ENCODE peak calls at places on chromosomes 16 and 17, in ten cellular contexts. One of them, this sample, is unnamed.

GRCh38 chr16:87895641-87896141 is 26.4 kb upstream of the SLC7A5 start:
- DNase-seq in CD8-positive, alpha-beta memory T cell: peak; percentile 89
- DNase-seq in Peyer's patch: peak; percentile 46
- DNase-seq in fibroblast of lung: peak; percentile 56
- DNase-seq in pancreas: no peak
- DNase-seq in body of pancreas: no peak
- DNase-seq in neural progenitor cell: no peak
- DNase-seq in ascending aorta: no peak
- DNase-seq in CD8-positive, alpha-beta T cell: peak; percentile 75
- DNase-seq in K562: no peak
- DNase-seq in this sample: peak; percentile 75

GRCh38 chr16:8736123-8736680 is 61.2 kb downstream of the TMEM186 start:
- DNase-seq in CD8-positive, alpha-beta memory T cell: no peak
- DNase-seq in Peyer's patch: no peak
- DNase-seq in fibroblast of lung: no peak
- DNase-seq in pancreas: no peak
- DNase-seq in body of pancreas: peak; percentile 78
- DNase-seq in neural progenitor cell: no peak
- DNase-seq in ascending aorta: no peak
- DNase-seq in CD8-positive, alpha-beta T cell: no peak
- DNase-seq in K562: no peak
- DNase-seq in this sample: no peak

GRCh38 chr16:735982-736453 is 4.8 kb downstream of the CIAO3 start:
- DNase-seq in CD8-positive, alpha-beta memory T cell: no peak
- DNase-seq in Peyer's patch: no peak
- DNase-seq in fibroblast of lung: no peak
- DNase-seq in pancreas: no peak
- DNase-seq in body of pancreas: no peak
- DNase-seq in neural progenitor cell: no peak
- DNase-seq in ascending aorta: no peak
- DNase-seq in CD8-positive, alpha-beta T cell: no peak
- DNase-seq in K562: no peak
- DNase-seq in this sample: no peak

GRCh38 chr17:7460850-7461660 is 16.2 kb downstream of the CHRNB1 start:
- DNase-seq in CD8-positive, alpha-beta memory T cell: no peak
- DNase-seq in Peyer's patch: no peak
- DNase-seq in fibroblast of lung: no peak
- DNase-seq in pancreas: no peak
- DNase-seq in body of pancreas: no peak
- DNase-seq in neural progenitor cell: peak; percentile 78
- DNase-seq in ascending aorta: no peak
- DNase-seq in CD8-positive, alpha-beta T cell: no peak
- DNase-seq in K562: no peak
- DNase-seq in this sample: no peak

GRCh38 chr16:309476-309875 is 26.5 kb downstream of the PDIA2 start:
- DNase-seq in CD8-positive, alpha-beta memory T cell: no peak
- DNase-seq in Peyer's patch: no peak
- DNase-seq in fibroblast of lung: no peak
- DNase-seq in pancreas: no peak
- DNase-seq in body of pancreas: no peak
- DNase-seq in neural progenitor cell: no peak
- DNase-seq in ascending aorta: no peak
- DNase-seq in CD8-positive, alpha-beta T cell: peak; percentile 60
- DNase-seq in K562: no peak
- DNase-seq in this sample: no peak

GRCh38 chr16:81035398-81035974 is at the start of gene ATMIN:
- DNase-seq in CD8-positive, alpha-beta memory T cell: peak; percentile 92
- DNase-seq in Peyer's patch: peak; percentile 86
- DNase-seq in fibroblast of lung: peak; percentile 75
- DNase-seq in pancreas: peak; percentile 96
- DNase-seq in body of pancreas: peak; percentile 95
- DNase-seq in neural progenitor cell: peak; percentile 98
- DNase-seq in ascending aorta: peak; percentile 90
- DNase-seq in CD8-positive, alpha-beta T cell: peak; percentile 93
- DNase-seq in K562: peak; percentile 98
- DNase-seq in this sample: peak; percentile 49

GRCh38 chr17:74210191-74211140 is 2.9 kb upstream of the TTYH2 start:
- DNase-seq in CD8-positive, alpha-beta memory T cell: peak; percentile 88
- DNase-seq in Peyer's patch: peak; percentile 68
- DNase-seq in fibroblast of lung: peak; percentile 62
- DNase-seq in pancreas: peak; percentile 87
- DNase-seq in body of pancreas: peak; percentile 78
- DNase-seq in neural progenitor cell: peak; percentile 67
- DNase-seq in ascending aorta: peak; percentile 79
- DNase-seq in CD8-positive, alpha-beta T cell: peak; percentile 87
- DNase-seq in K562: peak; percentile 63
- DNase-seq in this sample: peak; percentile 66

GRCh38 chr17:40515011-40515410 is 13.6 kb upstream of the TNS4 start:
- DNase-seq in CD8-positive, alpha-beta memory T cell: no peak
- DNase-seq in Peyer's patch: no peak
- DNase-seq in fibroblast of lung: no peak
- DNase-seq in pancreas: no peak
- DNase-seq in body of pancreas: no peak
- DNase-seq in neural progenitor cell: no peak
- DNase-seq in ascending aorta: peak; percentile 19
- DNase-seq in CD8-positive, alpha-beta T cell: no peak
- DNase-seq in K562: no peak
- DNase-seq in this sample: no peak

GRCh38 chr16:4505356-4506153 is 29.4 kb downstream of the HMOX2 start:
- DNase-seq in CD8-positive, alpha-beta memory T cell: peak; percentile 90
- DNase-seq in Peyer's patch: peak; percentile 91
- DNase-seq in fibroblast of lung: no peak
- DNase-seq in pancreas: no peak
- DNase-seq in body of pancreas: no peak
- DNase-seq in neural progenitor cell: no peak
- DNase-seq in ascending aorta: no peak
- DNase-seq in CD8-positive, alpha-beta T cell: peak; percentile 84
- DNase-seq in K562: no peak
- DNase-seq in this sample: no peak

DNA sequence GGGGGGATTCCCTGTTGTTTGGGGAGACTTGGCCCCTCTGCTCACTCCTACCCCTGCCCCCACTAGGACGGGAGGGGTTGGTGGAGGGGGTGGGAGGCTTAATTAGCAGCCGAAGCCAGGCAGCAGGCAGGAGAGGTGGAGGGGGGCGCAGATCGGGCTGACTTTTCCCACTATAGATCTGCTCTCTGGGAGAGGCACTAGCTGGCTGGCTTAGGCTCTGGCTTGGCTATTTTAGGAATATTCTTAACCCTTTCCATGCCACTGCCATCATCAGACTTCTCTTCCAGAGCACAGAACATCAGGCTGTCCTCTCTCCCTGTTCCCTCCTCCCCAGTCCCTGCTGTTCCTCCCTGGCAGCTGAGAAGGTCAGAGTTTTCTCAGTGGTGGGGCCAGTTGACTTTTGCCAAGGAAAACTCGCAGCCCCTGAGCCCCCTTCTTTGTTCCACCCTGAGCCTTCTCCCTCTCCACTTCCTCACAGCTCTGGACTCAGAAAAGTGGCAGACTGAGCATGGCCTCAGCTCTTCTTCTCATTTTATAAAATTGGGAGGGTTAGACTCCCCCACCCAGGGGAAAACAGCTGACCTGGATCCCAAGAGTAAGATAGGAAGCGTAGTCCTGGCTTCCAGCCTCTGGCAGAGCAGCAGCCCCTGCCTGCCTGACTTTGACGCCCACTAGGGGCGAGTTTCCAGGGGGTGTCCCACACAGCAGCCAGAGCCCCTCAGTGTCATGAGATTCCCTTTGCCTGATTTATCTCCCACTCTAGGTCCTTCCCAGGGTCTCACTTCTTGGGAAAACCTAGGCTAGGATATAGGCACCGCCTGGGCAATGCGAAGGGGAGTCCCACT is 9.9 kb upstream of the C1QL1 start:
- DNase-seq in CD8-positive, alpha-beta memory T cell: no peak
- DNase-seq in Peyer's patch: no peak
- DNase-seq in fibroblast of lung: no peak
- DNase-seq in pancreas: no peak
- DNase-seq in body of pancreas: no peak
- DNase-seq in neural progenitor cell: no peak
- DNase-seq in ascending aorta: no peak
- DNase-seq in CD8-positive, alpha-beta T cell: no peak
- DNase-seq in K562: no peak
- DNase-seq in this sample: no peak
- H3K27ac ChIP-seq in CD8-positive, alpha-beta memory T cell: no peak overlapping the region
- H3K27ac ChIP-seq in Peyer's patch: peak overlapping the region; percentile 2
- H3K27ac ChIP-seq in fibroblast of lung: no peak overlapping the region
- H3K27ac ChIP-seq in pancreas: no peak overlapping the region
- H3K27ac ChIP-seq in body of pancreas: no peak overlapping the region
- H3K27ac ChIP-seq in neural progenitor cell: no peak overlapping the region
- H3K27ac ChIP-seq in ascending aorta: no peak overlapping the region
- H3K27ac ChIP-seq in CD8-positive, alpha-beta T cell: no peak overlapping the region
- H3K27ac ChIP-seq in K562: no peak overlapping the region
- H3K27ac ChIP-seq in this sample: no peak overlapping the region

DNA sequence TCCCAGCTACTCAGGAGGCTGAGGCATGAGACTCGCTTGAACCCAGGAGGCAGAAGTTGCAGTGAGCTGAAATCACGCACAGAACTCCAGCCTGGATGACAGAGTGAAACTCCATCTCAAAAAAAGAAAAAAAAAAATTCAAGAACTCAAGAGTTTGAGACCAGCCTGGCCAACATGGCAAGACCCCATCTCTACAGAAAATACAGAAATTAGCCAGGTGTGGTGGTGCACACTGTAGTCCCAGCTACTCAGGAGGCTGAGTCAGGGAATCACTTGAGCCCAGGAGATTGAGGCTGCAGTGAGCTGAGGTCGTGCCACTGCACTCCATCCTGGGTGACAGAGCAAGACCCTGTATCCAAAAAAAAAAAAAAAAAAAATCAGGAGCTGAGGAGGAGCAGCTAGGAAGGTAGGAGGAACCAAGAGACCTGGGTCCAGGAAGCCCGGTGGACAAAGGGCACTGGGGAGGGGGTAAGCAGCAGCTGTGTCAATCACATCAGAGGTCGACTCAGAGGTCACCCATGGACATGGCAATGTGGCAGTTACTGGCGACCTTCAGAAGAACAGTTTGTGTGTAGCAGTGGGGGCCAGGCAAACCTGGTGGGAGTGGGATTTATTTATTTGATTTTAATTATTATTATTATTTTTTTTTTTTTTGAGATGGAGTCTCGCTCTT is 11.1 kb upstream of the PRM1 start:
- DNase-seq in CD8-positive, alpha-beta memory T cell: no peak
- DNase-seq in Peyer's patch: no peak
- DNase-seq in fibroblast of lung: no peak
- DNase-seq in pancreas: no peak
- DNase-seq in body of pancreas: no peak
- DNase-seq in neural progenitor cell: no peak
- DNase-seq in ascending aorta: no peak
- DNase-seq in CD8-positive, alpha-beta T cell: no peak
- DNase-seq in K562: no peak
- DNase-seq in this sample: no peak
- H3K4me1 ChIP-seq in CD8-positive, alpha-beta memory T cell: peaks cover 9% of the 10 kb centered on the region
- H3K4me1 ChIP-seq in Peyer's patch: peaks cover 3% of the 10 kb centered on the region
- H3K4me1 ChIP-seq in fibroblast of lung: peaks cover 3% of the 10 kb centered on the region
- H3K4me1 ChIP-seq in pancreas: peaks cover 13% of the 10 kb centered on the region
- H3K4me1 ChIP-seq in body of pancreas: peaks cover 12% of the 10 kb centered on the region
- H3K4me1 ChIP-seq in neural progenitor cell: peaks cover under 1% of the 10 kb centered on the region
- H3K4me1 ChIP-seq in ascending aorta: peaks cover 4% of the 10 kb centered on the region
- H3K4me1 ChIP-seq in CD8-positive, alpha-beta T cell: peaks cover 15% of the 10 kb centered on the region
- H3K4me1 ChIP-seq in K562: no peaks in the 10 kb centered on the region
- H3K4me1 ChIP-seq in this sample: peaks cover 4% of the 10 kb centered on the region

GRCh38 chr17:78524870-78525510 is 52.2 kb downstream of the DNAH17 start:
- DNase-seq in CD8-positive, alpha-beta memory T cell: no peak
- DNase-seq in Peyer's patch: no peak
- DNase-seq in fibroblast of lung: no peak
- DNase-seq in pancreas: no peak
- DNase-seq in body of pancreas: no peak
- DNase-seq in neural progenitor cell: no peak
- DNase-seq in ascending aorta: no peak
- DNase-seq in CD8-positive, alpha-beta T cell: no peak
- DNase-seq in K562: no peak
- DNase-seq in this sample: no peak

GRCh38 chr17:78527345-78527744 is 49.9 kb downstream of the DNAH17 start:
- DNase-seq in CD8-positive, alpha-beta memory T cell: no peak
- DNase-seq in Peyer's patch: no peak
- DNase-seq in fibroblast of lung: no peak
- DNase-seq in pancreas: no peak
- DNase-seq in body of pancreas: no peak
- DNase-seq in neural progenitor cell: no peak
- DNase-seq in ascending aorta: no peak
- DNase-seq in CD8-positive, alpha-beta T cell: no peak
- DNase-seq in K562: no peak
- DNase-seq in this sample: no peak

GRCh38 chr17:78528541-78528940 is 48.7 kb downstream of the DNAH17 start:
- DNase-seq in CD8-positive, alpha-beta memory T cell: no peak
- DNase-seq in Peyer's patch: no peak
- DNase-seq in fibroblast of lung: no peak
- DNase-seq in pancreas: no peak
- DNase-seq in body of pancreas: no peak
- DNase-seq in neural progenitor cell: peak; percentile 46
- DNase-seq in ascending aorta: no peak
- DNase-seq in CD8-positive, alpha-beta T cell: no peak
- DNase-seq in K562: peak; percentile 64
- DNase-seq in this sample: no peak

GRCh38 chr17:78525511-78526160 is 51.6 kb downstream of the DNAH17 start:
- DNase-seq in CD8-positive, alpha-beta memory T cell: no peak
- DNase-seq in Peyer's patch: no peak
- DNase-seq in fibroblast of lung: no peak
- DNase-seq in pancreas: no peak
- DNase-seq in body of pancreas: no peak
- DNase-seq in neural progenitor cell: no peak
- DNase-seq in ascending aorta: no peak
- DNase-seq in CD8-positive, alpha-beta T cell: no peak
- DNase-seq in K562: no peak
- DNase-seq in this sample: no peak

GRCh38 chr17:78526231-78527025 is 50.8 kb downstream of the DNAH17 start:
- DNase-seq in CD8-positive, alpha-beta memory T cell: no peak
- DNase-seq in Peyer's patch: no peak
- DNase-seq in fibroblast of lung: no peak
- DNase-seq in pancreas: no peak
- DNase-seq in body of pancreas: no peak
- DNase-seq in neural progenitor cell: peak; percentile 39
- DNase-seq in ascending aorta: no peak
- DNase-seq in CD8-positive, alpha-beta T cell: no peak
- DNase-seq in K562: no peak
- DNase-seq in this sample: no peak
- H3K27me3 ChIP-seq in CD8-positive, alpha-beta memory T cell: no peaks in the 10 kb centered on the region
- H3K27me3 ChIP-seq in Peyer's patch: no peaks in the 10 kb centered on the region
- H3K27me3 ChIP-seq in fibroblast of lung: no peaks in the 10 kb centered on the region
- H3K27me3 ChIP-seq in pancreas: no peaks in the 10 kb centered on the region
- H3K27me3 ChIP-seq in body of pancreas: no peaks in the 10 kb centered on the region
- H3K27me3 ChIP-seq in neural progenitor cell: no peaks in the 10 kb centered on the region
- H3K27me3 ChIP-seq in ascending aorta: no peaks in the 10 kb centered on the region
- H3K27me3 ChIP-seq in CD8-positive, alpha-beta T cell: no peaks in the 10 kb centered on the region
- H3K27me3 ChIP-seq in K562: peaks cover 34% of the 10 kb centered on the region
- H3K27me3 ChIP-seq in this sample: no peaks in the 10 kb centered on the region

DNA sequence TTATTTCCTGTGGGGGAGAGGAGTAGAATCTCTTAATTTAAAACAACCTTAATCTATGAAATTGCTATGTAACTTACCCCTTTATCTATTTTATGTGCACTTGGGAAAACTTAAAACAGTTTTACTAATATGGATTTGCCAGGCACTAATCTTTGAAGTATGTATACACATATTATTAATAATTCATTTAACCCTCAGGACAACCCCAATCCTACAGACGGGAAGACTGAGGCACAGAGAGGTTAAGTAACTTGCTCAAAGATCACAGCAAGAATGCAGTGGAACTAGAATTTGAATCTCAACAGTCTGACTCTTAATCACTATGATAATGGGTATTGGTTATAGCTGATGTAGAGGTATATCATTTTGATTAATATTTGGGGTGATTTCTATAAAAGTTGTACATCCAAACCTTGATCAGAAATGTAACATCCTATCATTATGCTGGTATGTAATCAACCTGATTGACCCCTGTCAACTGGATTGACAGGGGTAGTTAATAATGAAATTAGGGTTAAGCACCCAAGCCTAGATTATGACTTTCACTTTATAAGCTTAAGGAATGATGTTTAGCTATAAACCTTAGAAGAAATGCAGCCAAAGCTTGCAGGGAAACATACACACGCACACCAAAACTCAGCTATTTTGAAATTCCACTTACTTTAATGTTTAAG is 1.6 kb downstream of the MYO1D start:
- DNase-seq in CD8-positive, alpha-beta memory T cell: no peak
- DNase-seq in Peyer's patch: no peak
- DNase-seq in fibroblast of lung: no peak
- DNase-seq in pancreas: no peak
- DNase-seq in body of pancreas: no peak
- DNase-seq in neural progenitor cell: no peak
- DNase-seq in ascending aorta: no peak
- DNase-seq in CD8-positive, alpha-beta T cell: no peak
- DNase-seq in K562: no peak
- DNase-seq in this sample: no peak
- H3K27ac ChIP-seq in CD8-positive, alpha-beta memory T cell: no peak overlapping the region
- H3K27ac ChIP-seq in Peyer's patch: peak overlapping the region; percentile 93
- H3K27ac ChIP-seq in fibroblast of lung: no peak overlapping the region
- H3K27ac ChIP-seq in pancreas: peak overlapping the region; percentile 98
- H3K27ac ChIP-seq in body of pancreas: no peak overlapping the region
- H3K27ac ChIP-seq in neural progenitor cell: no peak overlapping the region
- H3K27ac ChIP-seq in ascending aorta: peak overlapping the region; percentile 96
- H3K27ac ChIP-seq in CD8-positive, alpha-beta T cell: no peak overlapping the region
- H3K27ac ChIP-seq in K562: peak overlapping the region; percentile 88
- H3K27ac ChIP-seq in this sample: peak overlapping the region; percentile 79

This sample was measured in foreskin keratinocyte.